ENCODE peak calls at places on chromosome 1, in five cellular contexts. One of them, this sample, is unnamed.
A peak's percentile ranks its signal among the peaks of the same experiment; 100 is the strongest.

GRCh38 chr1:116538527-116538926 is 32.3 kb downstream of the CD58 start:
- DNase-seq in adrenal gland: no peak
- DNase-seq in B cell: no peak
- DNase-seq in vagina: no peak
- DNase-seq in nephron progenitor cell: no peak
- DNase-seq in this sample: no peak

GRCh38 chr1:227937531-227938145 is 10.1 kb downstream of the WNT9A start:
- DNase-seq in adrenal gland: no peak
- DNase-seq in B cell: no peak
- DNase-seq in vagina: no peak
- DNase-seq in nephron progenitor cell: no peak
- DNase-seq in this sample: no peak

GRCh38 chr1:51203121-51203873 is 32.8 kb upstream of the RNF11 start:
- DNase-seq in adrenal gland: no peak
- DNase-seq in B cell: no peak
- DNase-seq in vagina: no peak
- DNase-seq in nephron progenitor cell: no peak
- DNase-seq in this sample: no peak

GRCh38 chr1:98991127-98992003 is 13.3 kb downstream of the PLPPR5 start:
- DNase-seq in adrenal gland: no peak
- DNase-seq in B cell: no peak
- DNase-seq in vagina: no peak
- DNase-seq in nephron progenitor cell: no peak
- DNase-seq in this sample: no peak

GRCh38 chr1:1359668-1360468 is 1.5 kb upstream of the MXRA8 start:
- DNase-seq in adrenal gland: no peak
- DNase-seq in B cell: no peak
- DNase-seq in vagina: no peak
- DNase-seq in nephron progenitor cell: peak; percentile 56
- DNase-seq in this sample: peak; percentile 29

GRCh38 chr1:7954683-7955082 is 6.8 kb upstream of the PARK7 start:
- DNase-seq in adrenal gland: no peak
- DNase-seq in B cell: no peak
- DNase-seq in vagina: no peak
- DNase-seq in nephron progenitor cell: no peak
- DNase-seq in this sample: no peak

GRCh38 chr1:201693019-201693372 is 136.0 kb upstream of the IPO9 start:
- DNase-seq in adrenal gland: no peak
- DNase-seq in B cell: no peak
- DNase-seq in vagina: no peak
- DNase-seq in nephron progenitor cell: no peak
- DNase-seq in this sample: no peak

GRCh38 chr1:15452216-15452615 is 4.3 kb upstream of the CELA2A start:
- DNase-seq in adrenal gland: no peak
- DNase-seq in B cell: no peak
- DNase-seq in vagina: no peak
- DNase-seq in nephron progenitor cell: no peak
- DNase-seq in this sample: no peak

GRCh38 chr1:116356673-116357072 is 16.4 kb upstream of the ATP1A1 start:
- DNase-seq in adrenal gland: no peak
- DNase-seq in B cell: no peak
- DNase-seq in vagina: no peak
- DNase-seq in nephron progenitor cell: no peak
- DNase-seq in this sample: no peak

GRCh38 chr1:77538956-77539509 is 143.4 kb downstream of the ZZZ3 start:
- DNase-seq in adrenal gland: no peak
- DNase-seq in B cell: no peak
- DNase-seq in vagina: no peak
- DNase-seq in nephron progenitor cell: no peak
- DNase-seq in this sample: no peak

GRCh38 chr1:53588053-53588779 is 129.0 kb downstream of the DMRTB1 start:
- DNase-seq in adrenal gland: no peak
- DNase-seq in B cell: no peak
- DNase-seq in vagina: peak; percentile 61
- DNase-seq in nephron progenitor cell: no peak
- DNase-seq in this sample: no peak

GRCh38 chr1:26112407-26112775 is 767 bp downstream of the PDIK1L start:
- DNase-seq in adrenal gland: no peak
- DNase-seq in B cell: no peak
- DNase-seq in vagina: no peak
- DNase-seq in nephron progenitor cell: no peak
- DNase-seq in this sample: no peak

GRCh38 chr1:218711021-218711420 is 365.9 kb downstream of the TGFB2 start:
- DNase-seq in adrenal gland: no peak
- DNase-seq in B cell: no peak
- DNase-seq in vagina: no peak
- DNase-seq in nephron progenitor cell: no peak
- DNase-seq in this sample: no peak

GRCh38 chr1:109365642-109366204 is 32.0 kb downstream of the SORT1 start:
- DNase-seq in adrenal gland: no peak
- DNase-seq in B cell: no peak
- DNase-seq in vagina: no peak
- DNase-seq in nephron progenitor cell: no peak
- DNase-seq in this sample: no peak

GRCh38 chr1:110773813-110774212 is 99.1 kb upstream of the KCNA3 start:
- DNase-seq in adrenal gland: no peak
- DNase-seq in B cell: no peak
- DNase-seq in vagina: no peak
- DNase-seq in nephron progenitor cell: no peak
- DNase-seq in this sample: no peak

GRCh38 chr1:27066313-27066630 is 53.6 kb upstream of the TENT5B start:
- DNase-seq in adrenal gland: no peak
- DNase-seq in B cell: no peak
- DNase-seq in vagina: no peak
- DNase-seq in nephron progenitor cell: no peak
- DNase-seq in this sample: no peak

GRCh38 chr1:182680901-182681300 is 3.5 kb downstream of the RGS8 start:
- DNase-seq in adrenal gland: no peak
- DNase-seq in B cell: no peak
- DNase-seq in vagina: no peak
- DNase-seq in nephron progenitor cell: no peak
- DNase-seq in this sample: no peak

GRCh38 chr1:59671953-59672305 is 142.8 kb upstream of the HOOK1 start:
- DNase-seq in adrenal gland: no peak
- DNase-seq in B cell: no peak
- DNase-seq in vagina: no peak
- DNase-seq in nephron progenitor cell: no peak
- DNase-seq in this sample: no peak

GRCh38 chr1:208232639-208233038 is 11.5 kb downstream of the PLXNA2 start:
- DNase-seq in adrenal gland: no peak
- DNase-seq in B cell: no peak
- DNase-seq in vagina: no peak
- DNase-seq in nephron progenitor cell: no peak
- DNase-seq in this sample: no peak

GRCh38 chr1:31214316-31215082 is 25.2 kb downstream of the NKAIN1 start:
- DNase-seq in adrenal gland: no peak
- DNase-seq in B cell: no peak
- DNase-seq in vagina: no peak
- DNase-seq in nephron progenitor cell: peak; percentile 27
- DNase-seq in this sample: no peak

GRCh38 chr1:16153999-16154673 is 1.7 kb downstream of the EPHA2 start:
- DNase-seq in adrenal gland: peak; percentile 43
- DNase-seq in B cell: no peak
- DNase-seq in vagina: no peak
- DNase-seq in nephron progenitor cell: no peak
- DNase-seq in this sample: no peak

GRCh38 chr1:235015291-235015990 is 113.2 kb downstream of the TOMM20 start:
- DNase-seq in adrenal gland: peak; percentile 11
- DNase-seq in B cell: peak; percentile 70
- DNase-seq in vagina: no peak
- DNase-seq in nephron progenitor cell: no peak
- DNase-seq in this sample: no peak

GRCh38 chr1:229664133-229664689 is 38.2 kb downstream of the URB2 start:
- DNase-seq in adrenal gland: peak; percentile 32
- DNase-seq in B cell: peak; percentile 77
- DNase-seq in vagina: no peak
- DNase-seq in nephron progenitor cell: no peak
- DNase-seq in this sample: no peak

GRCh38 chr1:196623079-196623478 is 14.8 kb upstream of the KCNT2 start:
- DNase-seq in adrenal gland: no peak
- DNase-seq in B cell: no peak
- DNase-seq in vagina: no peak
- DNase-seq in nephron progenitor cell: no peak
- DNase-seq in this sample: no peak

GRCh38 chr1:45339694-45340558 is at the start of the genes MUTYH and TOE1:
- DNase-seq in adrenal gland: peak; percentile 94
- DNase-seq in B cell: peak; percentile 91
- DNase-seq in vagina: no peak
- DNase-seq in nephron progenitor cell: peak; percentile 97
- DNase-seq in this sample: peak; percentile 94

DNA sequence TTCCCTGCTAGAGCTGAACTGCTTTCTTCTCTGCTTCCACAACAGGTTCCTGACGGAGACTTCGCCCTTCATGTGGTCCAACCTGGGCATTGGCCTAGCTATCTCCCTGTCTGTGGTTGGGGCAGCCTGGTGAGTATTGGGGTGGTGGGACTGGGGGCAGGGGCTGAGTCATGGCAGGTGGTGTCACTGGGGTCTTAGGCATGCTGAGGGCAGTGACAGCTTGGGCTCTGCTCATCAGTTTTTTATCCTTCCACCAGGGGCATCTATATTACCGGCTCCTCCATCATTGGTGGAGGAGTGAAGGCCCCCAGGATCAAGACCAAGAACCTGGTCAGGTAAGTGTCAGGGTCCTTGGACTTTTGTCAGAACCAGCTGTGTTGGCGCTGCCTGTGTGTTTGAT is 1.3 kb downstream of the ATP6V0B start:
- DNase-seq in adrenal gland: no peak
- DNase-seq in B cell: no peak
- DNase-seq in vagina: no peak
- DNase-seq in nephron progenitor cell: no peak
- DNase-seq in this sample: no peak
- TF ChIP-seq CTCF in adrenal gland: no peak
- TF ChIP-seq CTCF in B cell: no peak
- TF ChIP-seq CTCF in vagina: no peak
- TF ChIP-seq CTCF in nephron progenitor cell: no peak
- TF ChIP-seq CTCF in this sample: peak; percentile 29

GRCh38 chr1:10456079-10456478 is 6.2 kb downstream of the CORT start:
- DNase-seq in adrenal gland: no peak
- DNase-seq in B cell: no peak
- DNase-seq in vagina: no peak
- DNase-seq in nephron progenitor cell: no peak
- DNase-seq in this sample: no peak
- TF ChIP-seq CTCF in adrenal gland: no peak
- TF ChIP-seq CTCF in B cell: no peak
- TF ChIP-seq CTCF in vagina: no peak
- TF ChIP-seq CTCF in nephron progenitor cell: no peak
- TF ChIP-seq CTCF in this sample: peak; percentile 15

DNA sequence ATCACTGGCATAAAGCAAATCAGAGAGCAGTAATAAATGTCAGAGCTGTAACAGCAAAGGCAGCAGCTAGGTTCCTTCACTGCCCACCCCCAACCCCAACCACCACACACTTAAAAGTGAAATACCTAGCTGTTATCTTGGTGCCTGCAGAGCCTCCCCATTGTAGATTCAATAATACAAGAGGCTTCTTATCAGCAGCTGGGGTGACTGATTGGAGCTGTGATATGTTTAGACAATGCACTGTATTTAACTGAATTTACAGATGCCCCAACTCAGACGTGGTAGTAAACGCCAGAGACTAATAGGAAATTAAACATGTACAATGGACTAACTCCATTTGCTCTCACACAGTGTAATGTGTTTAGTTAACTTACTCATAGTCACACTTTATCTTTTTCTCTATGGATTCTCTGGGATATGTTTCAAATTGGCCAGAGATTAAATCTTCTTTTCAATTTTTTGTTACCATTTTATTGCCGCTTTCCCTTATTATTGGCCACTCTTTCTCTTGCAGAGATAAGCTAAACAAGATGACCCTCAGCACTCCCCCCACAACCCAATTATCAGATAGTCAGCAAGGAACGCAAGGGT is 117.1 kb downstream of the ESRRG start:
- DNase-seq in adrenal gland: no peak
- DNase-seq in B cell: no peak
- DNase-seq in vagina: no peak
- DNase-seq in nephron progenitor cell: no peak
- DNase-seq in this sample: no peak
- TF ChIP-seq CTCF in adrenal gland: no peak
- TF ChIP-seq CTCF in B cell: no peak
- TF ChIP-seq CTCF in vagina: no peak
- TF ChIP-seq CTCF in nephron progenitor cell: no peak
- TF ChIP-seq CTCF in this sample: no peak

GRCh38 chr1:174721246-174721645 is 273.5 kb downstream of the GPR52 start:
- DNase-seq in adrenal gland: no peak
- DNase-seq in B cell: no peak
- DNase-seq in vagina: no peak
- DNase-seq in nephron progenitor cell: no peak
- DNase-seq in this sample: no peak
- TF ChIP-seq CTCF in adrenal gland: no peak
- TF ChIP-seq CTCF in B cell: no peak
- TF ChIP-seq CTCF in vagina: no peak
- TF ChIP-seq CTCF in nephron progenitor cell: no peak
- TF ChIP-seq CTCF in this sample: no peak

GRCh38 chr1:100879422-100879821 is 15.2 kb downstream of the EXTL2 start:
- DNase-seq in adrenal gland: no peak
- DNase-seq in B cell: no peak
- DNase-seq in vagina: no peak
- DNase-seq in nephron progenitor cell: no peak
- DNase-seq in this sample: no peak

GRCh38 chr1:100881687-100882086 is 13.0 kb downstream of the EXTL2 start:
- DNase-seq in adrenal gland: no peak
- DNase-seq in B cell: no peak
- DNase-seq in vagina: no peak
- DNase-seq in nephron progenitor cell: no peak
- DNase-seq in this sample: no peak

GRCh38 chr1:100882622-100883186 is 11.9 kb downstream of the EXTL2 start:
- DNase-seq in adrenal gland: no peak
- DNase-seq in B cell: no peak
- DNase-seq in vagina: no peak
- DNase-seq in nephron progenitor cell: no peak
- DNase-seq in this sample: no peak

GRCh38 chr1:100883963-100884362 is 10.7 kb downstream of the EXTL2 start:
- DNase-seq in adrenal gland: no peak
- DNase-seq in B cell: no peak
- DNase-seq in vagina: no peak
- DNase-seq in nephron progenitor cell: no peak
- DNase-seq in this sample: no peak
- TF ChIP-seq CTCF in adrenal gland: no peak
- TF ChIP-seq CTCF in B cell: no peak
- TF ChIP-seq CTCF in vagina: no peak
- TF ChIP-seq CTCF in nephron progenitor cell: no peak
- TF ChIP-seq CTCF in this sample: no peak